ENCODE peak calls at places on chromosomes 13 and 19, in six cellular contexts. B, A, D, E, H and U are unnamed samples.

GRCh38 chr13:110070511-110071120 is 236.3 kb downstream of the COL4A1 start:
- DNase-seq in D (no peak), H (no peak), A (no peak), E (no peak), B (no peak), U (no peak)

GRCh38 chr13:27578121-27579030 is 42.0 kb downstream of the LNX2 start:
- DNase-seq in B (no peak), D (no peak), E (no peak), A (no peak), H (no peak), U (no peak)

GRCh38 chr13:23510979-23511735 is 59.1 kb upstream of the TNFRSF19 start:
- DNase-seq in D (peak), B (no peak), E (peak), H (no peak), A (no peak), U (peak)

GRCh38 chr19:14407889-14408640 is 11.1 kb downstream of the DDX39A start:
- DNase-seq in E (no peak), B (no peak), A (no peak), H (no peak), D (peak), U (no peak)

GRCh38 chr13:70107125-70107497 is 515 bp upstream of the ATXN8OS start:
- DNase-seq in E (no peak), A (no peak), D (no peak), B (no peak), H (no peak), U (no peak)

GRCh38 chr13:35684432-35684831 is 207.9 kb upstream of the MAB21L1 start:
- DNase-seq in H (no peak), B (no peak), A (no peak), D (no peak), E (no peak), U (no peak)

GRCh38 chr13:35818577-35819165 is 312.5 kb downstream of the DCLK1 start:
- DNase-seq in H (no peak), B (no peak), A (no peak), E (peak), D (peak), U (peak)

GRCh38 chr13:98476106-98476505 is 100.8 kb downstream of the STK24 start:
- DNase-seq in E (no peak), A (peak), B (peak), D (no peak), H (peak), U (no peak)

GRCh38 chr19:33960566-33960965 is 163.9 kb downstream of the KCTD15 start:
- DNase-seq in D (no peak), E (no peak), A (no peak), H (no peak), B (no peak), U (no peak)

GRCh38 chr13:36787181-36787580 is 31.8 kb upstream of the RFXAP start:
- DNase-seq in A (no peak), H (no peak), E (no peak), D (no peak), B (no peak), U (no peak)

GRCh38 chr19:8731428-8732169 is 10.2 kb downstream of the OR2Z1 start:
- DNase-seq in B (no peak), D (peak), E (no peak), A (peak), H (no peak), U (no peak)

GRCh38 chr13:24274452-24274971 is 34.9 kb upstream of the C1QTNF9 start:
- DNase-seq in B (no peak), E (no peak), D (no peak), A (peak), H (peak), U (peak)

GRCh38 chr13:103521532-103521931 is 455.3 kb upstream of the SLC10A2 start:
- DNase-seq in D (no peak), E (no peak), A (no peak), B (no peak), H (no peak), U (no peak)

GRCh38 chr13:71870036-71870435 is 3.0 kb upstream of the DACH1 start:
- DNase-seq in E (no peak), H (no peak), B (no peak), A (no peak), D (no peak), U (no peak)